ENCODE peak calls at places on chromosomes 1 and 21, in five cellular contexts. O is HepG2, S is GM12891, C is K562, R is GM12878. M is an unnamed sample.

GRCh38 chr1:179141592-179142244 is 59.8 kb downstream of the TOR3A start:
- DNase-seq in O (no peak), S (no peak), C (no peak), R (no peak), M (no peak)

GRCh38 chr1:41645062-41645461 is 160.6 kb upstream of the EDN2 start:
- DNase-seq in O (no peak), S (no peak), C (no peak), R (no peak), M (no peak)

GRCh38 chr1:118151312-118151937 is 33.6 kb downstream of the SPAG17 start:
- DNase-seq in O (peak), S (no peak), C (peak), R (peak), M (no peak)

GRCh38 chr1:159924025-159924790 is 1.1 kb downstream of the TAGLN2 start:
- DNase-seq in O (peak), S (peak), C (peak), R (no peak), M (peak)

GRCh38 chr1:236016782-236017400 is 48.0 kb downstream of the NID1 start:
- DNase-seq in O (no peak), S (no peak), C (no peak), R (no peak), M (no peak)

GRCh38 chr1:78540056-78540455 is 49.3 kb downstream of the PTGFR start:
- DNase-seq in O (no peak), S (no peak), C (no peak), R (no peak), M (no peak)

GRCh38 chr1:156479093-156480014 is 21.2 kb downstream of the MEF2D start:
- DNase-seq in O (no peak), S (no peak), C (no peak), R (no peak), M (no peak)

GRCh38 chr1:156689960-156690672 is 12.9 kb upstream of the NES start:
- DNase-seq in O (no peak), S (no peak), C (no peak), R (no peak), M (no peak)

GRCh38 chr1:242449211-242449610 is 75.3 kb downstream of the PLD5 start:
- DNase-seq in O (no peak), S (no peak), C (no peak), R (no peak), M (no peak)

GRCh38 chr1:12100071-12100470 is 37.0 kb downstream of the TNFRSF8 start:
- DNase-seq in O (no peak), S (no peak), C (no peak), R (no peak), M (no peak)

GRCh38 chr21:36732761-36733160 is 33.8 kb downstream of the SIM2 start:
- DNase-seq in O (no peak), S (no peak), C (no peak), R (no peak), M (no peak)
- TF ChIP-seq POLR2A in O (no peak), S (no peak), C (no peak), R (no peak), M (no peak)

DNA sequence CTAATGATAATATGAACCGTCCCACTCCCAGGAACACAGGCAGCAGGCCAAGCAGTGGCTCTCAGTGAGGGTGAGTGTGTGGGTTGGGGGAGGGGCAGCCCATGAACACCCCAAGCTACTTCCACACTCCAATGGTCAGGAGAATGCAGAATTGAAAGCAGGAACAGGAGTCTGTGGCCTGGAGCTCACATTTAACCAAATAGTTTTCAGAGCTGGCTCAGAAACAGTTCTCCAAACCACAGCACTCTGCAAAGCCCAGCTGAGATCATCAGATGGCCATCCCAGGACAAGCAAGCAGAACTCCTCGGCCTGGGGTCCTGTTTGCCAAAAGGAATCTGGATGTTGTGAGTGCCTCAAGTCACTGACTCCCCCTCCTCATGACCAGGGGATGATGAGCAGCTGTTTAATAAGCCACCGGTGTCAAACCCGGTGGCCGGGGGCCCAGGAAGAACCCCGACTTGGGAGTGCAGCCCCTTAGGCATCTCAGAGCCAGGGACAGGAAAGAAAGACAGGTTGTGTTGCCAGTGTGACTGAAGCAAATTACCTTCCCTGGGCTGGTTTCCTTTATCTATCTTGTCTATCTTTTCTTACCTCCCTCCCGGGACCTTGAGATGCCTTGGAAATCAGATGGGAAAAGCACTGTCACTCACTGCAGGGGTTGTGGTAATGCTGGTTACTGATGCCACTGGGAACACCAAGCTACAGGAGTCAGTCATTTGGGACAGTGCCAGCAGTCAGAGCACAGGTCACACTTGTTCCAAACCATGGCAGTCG is 20.4 kb downstream of the DEGS1 start:
- DNase-seq in O (no peak), S (no peak), C (no peak), R (peak), M (no peak)
- TF ChIP-seq TAF1 in O (no peak), S (no peak), C (no peak), R (no peak), M (no peak)

GRCh38 chr1:53982034-53982761 is 35.8 kb downstream of the LDLRAD1 start:
- DNase-seq in O (peak), S (no peak), C (no peak), R (no peak), M (no peak)
- TF ChIP-seq POLR2A in O (peak), S (no peak), C (no peak), R (no peak), M (no peak)

DNA sequence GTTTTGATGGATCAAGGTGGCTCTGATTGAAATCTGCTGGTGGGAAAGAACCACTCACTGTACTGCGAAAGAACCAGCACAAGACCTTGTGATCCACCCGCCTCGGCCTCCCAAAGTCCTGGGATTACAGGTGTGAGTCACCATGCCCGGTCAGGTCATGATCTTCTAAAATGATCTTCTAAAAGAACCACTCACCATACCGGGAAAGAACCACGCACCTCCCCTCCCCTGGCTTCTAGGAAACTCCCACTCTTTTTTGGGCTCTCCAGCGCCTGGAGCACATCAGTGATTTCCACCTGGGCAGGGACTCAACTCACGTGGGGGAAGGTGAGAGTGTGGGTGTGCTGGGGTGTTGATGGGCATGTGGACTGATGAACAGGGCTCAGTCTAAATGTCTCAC is 7.9 kb upstream of the RAB7B start:
- DNase-seq in O (no peak), S (no peak), C (no peak), R (no peak), M (no peak)
- TF ChIP-seq TAF1 in O (no peak), S (no peak), C (no peak), R (no peak), M (no peak)

GRCh38 chr1:212410231-212410825 is 4.4 kb downstream of the PACC1 start:
- DNase-seq in O (peak), S (no peak), C (no peak), R (no peak), M (no peak)

GRCh38 chr1:212412374-212412773 is 2.3 kb downstream of the PACC1 start:
- DNase-seq in O (no peak), S (no peak), C (no peak), R (no peak), M (no peak)

GRCh38 chr1:212414328-212415106 is at the start of gene PACC1:
- DNase-seq in O (peak), S (peak), C (peak), R (peak), M (peak)

GRCh38 chr1:212413902-212414327 is 771 bp downstream of the PACC1 start:
- DNase-seq in O (no peak), S (no peak), C (no peak), R (no peak), M (no peak)

GRCh38 chr1:212415107-212415841 is 588 bp upstream of the PACC1 start:
- DNase-seq in O (no peak), S (no peak), C (peak), R (no peak), M (no peak)
- TF ChIP-seq POLR2A in O (no peak), S (peak), C (no peak), R (no peak), M (no peak)

GRCh38 chr1:202154766-202155477 is 5.5 kb downstream of the PTPN7 start:
- DNase-seq in O (peak), S (no peak), C (peak), R (no peak), M (no peak)
- TF ChIP-seq TAF1 in O (no peak), S (no peak), C (no peak), R (no peak), M (no peak)

GRCh38 chr1:167937709-167938010 is 788 bp upstream of the MPC2 start:
- DNase-seq in O (no peak), S (no peak), C (no peak), R (no peak), M (no peak)
- TF ChIP-seq POLR2A in O (no peak), S (no peak), C (no peak), R (no peak), M (no peak)

DNA sequence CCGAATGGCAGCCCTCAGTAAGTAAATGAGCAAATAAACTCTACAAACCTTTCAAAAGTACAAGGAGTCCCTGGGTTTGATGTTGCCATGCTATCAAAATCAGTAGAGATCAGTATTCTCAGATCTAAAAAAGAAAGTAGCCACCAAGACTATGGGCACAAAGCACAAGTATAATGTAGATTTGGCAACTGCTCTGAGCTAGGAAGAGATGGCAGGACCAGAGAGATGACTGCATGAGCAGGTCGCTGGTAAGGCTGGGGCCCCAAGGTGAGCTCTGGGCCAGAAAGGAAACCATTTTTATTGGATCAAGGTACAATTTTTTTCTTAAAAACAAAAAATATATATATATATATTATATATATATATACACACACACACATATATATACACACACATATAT is 3.1 kb upstream of the ADORA3 start:
- DNase-seq in O (no peak), S (no peak), C (no peak), R (no peak), M (no peak)
- TF ChIP-seq TAF1 in O (no peak), S (no peak), C (no peak), R (no peak), M (no peak)

M was measured in GM12892.